ENCODE peak calls at places on chromosomes 5 and 9, in nine cellular contexts. Q is non-pigmented ciliary epithelial cell; U is activated CD8-positive, alpha-beta memory T cell treated with anti-CD3 and anti-CD28 coated beads, Interleukin-2, amount 10 ng/mL, durations not matched to agents 7 days and 5 days; X is amniotic epithelial cell; E is kidney glomerular epithelial cell; N is NCI-H2081; J is GM04504; S is activated CD4-positive, alpha-beta memory T cell treated with anti-CD3 and anti-CD28 coated beads for 36 hours; K is EL. I is an unnamed sample.

GRCh38 chr5:122967625-122968024 is 68.9 kb downstream of the PPIC start:
- DNase-seq in Q (no peak), U (no peak), X (no peak), E (no peak), N (no peak), J (no peak), S (no peak), K (no peak), I (peak; percentile 26)

GRCh38 chr5:95946451-95946850 is 15.2 kb downstream of the ELL2 start:
- DNase-seq in Q (no peak), U (no peak), X (no peak), E (no peak), N (no peak), J (no peak), S (no peak), K (no peak), I (no peak)

GRCh38 chr9:117103711-117104110 is 311.1 kb downstream of the ASTN2 start:
- DNase-seq in Q (no peak), U (no peak), X (no peak), E (no peak), N (no peak), J (no peak), S (no peak), K (no peak), I (no peak)

GRCh38 chr5:34898258-34898895 is 16.9 kb downstream of the RAD1 start:
- DNase-seq in Q (no peak), U (peak; percentile 70), X (peak; percentile 72), E (peak; percentile 34), N (peak; percentile 86), J (peak; percentile 38), S (peak; percentile 67), K (peak; percentile 75), I (no peak)

GRCh38 chr5:153520952-153521351 is 30.5 kb downstream of the GRIA1 start:
- DNase-seq in Q (no peak), U (no peak), X (peak; percentile 70), E (peak; percentile 18), N (no peak), J (no peak), S (no peak), K (peak; percentile 81), I (no peak)

GRCh38 chr5:113081881-113082546 is 105.4 kb downstream of the DCP2 start:
- DNase-seq in Q (peak; percentile 63), U (no peak), X (peak; percentile 76), E (peak; percentile 88), N (no peak), J (peak; percentile 54), S (no peak), K (peak; percentile 63), I (peak; percentile 96)

GRCh38 chr5:80408475-80408875 is 611 bp downstream of the ZFYVE16 start:
- DNase-seq in Q (no peak), U (peak; percentile 59), X (peak; percentile 30), E (peak; percentile 56), N (peak; percentile 71), J (peak; percentile 27), S (peak; percentile 60), K (peak; percentile 66), I (no peak)

GRCh38 chr9:4143951-4144717 is 155.7 kb downstream of the GLIS3 start:
- DNase-seq in Q (no peak), U (no peak), X (peak; percentile 70), E (peak; percentile 70), N (no peak), J (no peak), S (no peak), K (peak; percentile 68), I (no peak)

GRCh38 chr9:97958812-97959511 is 21.0 kb upstream of the HEMGN start:
- DNase-seq in Q (peak; percentile 35), U (no peak), X (peak; percentile 76), E (no peak), N (no peak), J (no peak), S (peak; percentile 20), K (peak; percentile 55), I (no peak)

GRCh38 chr9:82797539-82797938 is 265.4 kb downstream of the RASEF start:
- DNase-seq in Q (no peak), U (no peak), X (no peak), E (no peak), N (peak; percentile 50), J (no peak), S (no peak), K (no peak), I (peak; percentile 4)

GRCh38 chr5:127919818-127920217 is 163.7 kb upstream of the SLC12A2 start:
- DNase-seq in Q (no peak), U (no peak), X (no peak), E (no peak), N (no peak), J (no peak), S (no peak), K (no peak), I (no peak)

GRCh38 chr9:110880123-110880522 is 158.1 kb downstream of the LPAR1 start:
- DNase-seq in Q (peak; percentile 79), U (no peak), X (peak; percentile 41), E (no peak), N (no peak), J (peak; percentile 61), S (no peak), K (peak; percentile 56), I (no peak)

GRCh38 chr5:80168388-80169028 is 87.3 kb downstream of the SERINC5 start:
- DNase-seq in Q (no peak), U (peak; percentile 8), X (no peak), E (no peak), N (no peak), J (no peak), S (no peak), K (no peak), I (no peak)

GRCh38 chr5:72363146-72363802 is 43.1 kb downstream of the PTCD2 start:
- DNase-seq in Q (peak; percentile 77), U (no peak), X (peak; percentile 76), E (peak; percentile 75), N (no peak), J (no peak), S (no peak), K (peak; percentile 90), I (peak; percentile 63)

GRCh38 chr9:8677725-8678124 is 878.1 kb upstream of the DMAC1 start:
- DNase-seq in Q (no peak), U (no peak), X (no peak), E (peak; percentile 24), N (no peak), J (no peak), S (no peak), K (no peak), I (no peak)

GRCh38 chr5:62340392-62340791 is 34.4 kb downstream of the KIF2A start:
- DNase-seq in Q (no peak), U (no peak), X (no peak), E (peak; percentile 24), N (no peak), J (no peak), S (no peak), K (no peak), I (no peak)

GRCh38 chr5:151740958-151741373 is 17.5 kb downstream of the ATOX1 start:
- DNase-seq in Q (no peak), U (no peak), X (peak; percentile 73), E (peak; percentile 72), N (no peak), J (no peak), S (no peak), K (peak; percentile 84), I (no peak)

GRCh38 chr9:137451976-137452760 is 7.0 kb downstream of the NSMF start:
- DNase-seq in Q (no peak), U (no peak), X (no peak), E (no peak), N (no peak), J (no peak), S (no peak), K (no peak), I (no peak)

GRCh38 chr5:50967388-50968039 is 301.1 kb downstream of the PARP8 start:
- DNase-seq in Q (no peak), U (peak; percentile 41), X (no peak), E (no peak), N (peak; percentile 77), J (no peak), S (no peak), K (peak; percentile 27), I (no peak)

GRCh38 chr9:91492237-91492636 is 68.6 kb upstream of the NFIL3 start:
- DNase-seq in Q (no peak), U (no peak), X (no peak), E (no peak), N (no peak), J (no peak), S (no peak), K (no peak), I (no peak)

GRCh38 chr5:96893342-96893741 is 17.0 kb downstream of the ERAP2 start:
- DNase-seq in Q (peak; percentile 77), U (no peak), X (peak; percentile 84), E (peak; percentile 81), N (no peak), J (peak; percentile 44), S (peak; percentile 63), K (peak; percentile 89), I (peak; percentile 89)

GRCh38 chr5:177426566-177427210 is at the start of gene GRK6:
- DNase-seq in Q (no peak), U (peak; percentile 83), X (no peak), E (no peak), N (peak; percentile 37), J (no peak), S (peak; percentile 82), K (peak; percentile 40), I (no peak)

GRCh38 chr9:96436456-96437126 is 13.4 kb upstream of the HABP4 start:
- DNase-seq in Q (no peak), U (no peak), X (no peak), E (no peak), N (no peak), J (no peak), S (no peak), K (no peak), I (no peak)

GRCh38 chr5:144100702-144101101 is 69.8 kb downstream of the YIPF5 start:
- DNase-seq in Q (no peak), U (no peak), X (no peak), E (no peak), N (no peak), J (no peak), S (no peak), K (no peak), I (no peak)

GRCh38 chr5:90983148-90983547 is 400.0 kb downstream of the ARRDC3 start:
- DNase-seq in Q (peak; percentile 70), U (no peak), X (peak; percentile 99), E (peak; percentile 80), N (no peak), J (peak; percentile 21), S (no peak), K (peak; percentile 35), I (no peak)

GRCh38 chr9:71752352-71752751 is 16.0 kb downstream of the CEMIP2 start:
- DNase-seq in Q (no peak), U (no peak), X (no peak), E (no peak), N (no peak), J (no peak), S (no peak), K (no peak), I (no peak)

GRCh38 chr5:136769900-136770684 is 404.7 kb upstream of the TRPC7 start:
- DNase-seq in Q (no peak), U (peak; percentile 54), X (peak; percentile 70), E (peak; percentile 62), N (peak; percentile 30), J (peak; percentile 47), S (peak; percentile 45), K (peak; percentile 83), I (no peak)

I was measured in epithelial cell of proximal tubule.